ENCODE peak calls at places on chromosomes 1 and 21, in four cellular contexts. P is HCT116, J is MM.1S, G is SK-N-SH. B is an unnamed sample.

GRCh38 chr1:184033711-184034167 is 3.8 kb downstream of the COLGALT2 start:
- DNase-seq in P (no peak), J (no peak), G (no peak), B (peak; percentile 67)

GRCh38 chr1:112998592-112999235 is 42.7 kb upstream of the SLC16A1 start:
- DNase-seq in P (no peak), J (no peak), G (peak; percentile 21), B (peak; percentile 87)

GRCh38 chr1:29736582-29737188 is 500.4 kb downstream of the PTPRU start:
- DNase-seq in P (no peak), J (peak; percentile 31), G (no peak), B (peak; percentile 72)

GRCh38 chr1:156337888-156338179 is 258 bp downstream of the CCT3 start:
- DNase-seq in P (no peak), J (no peak), G (no peak), B (no peak)

GRCh38 chr1:103265551-103265950 is 157.2 kb upstream of the COL11A1 start:
- DNase-seq in P (no peak), J (no peak), G (no peak), B (peak; percentile 27)

GRCh38 chr1:68140536-68140935 is 90.1 kb upstream of the DIRAS3 start:
- DNase-seq in P (no peak), J (no peak), G (no peak), B (peak; percentile 6)

GRCh38 chr1:73537400-73537799 is 660.6 kb downstream of the LRRIQ3 start:
- DNase-seq in P (no peak), J (no peak), G (peak; percentile 1), B (no peak)

GRCh38 chr21:46557919-46558392 is 46.9 kb downstream of the S100B start:
- DNase-seq in P (no peak), J (no peak), G (no peak), B (no peak)

GRCh38 chr1:212479188-212479587 is 46.5 kb downstream of the NENF start:
- DNase-seq in P (no peak), J (no peak), G (no peak), B (peak; percentile 9)

GRCh38 chr1:214401666-214402065 is 120.7 kb downstream of the SMYD2 start:
- DNase-seq in P (no peak), J (no peak), G (no peak), B (no peak)

GRCh38 chr1:230858236-230858820 is 10.0 kb downstream of the C1orf198 start:
- DNase-seq in P (no peak), J (no peak), G (no peak), B (no peak)

GRCh38 chr1:6959491-6959890 is 174.2 kb downstream of the CAMTA1 start:
- DNase-seq in P (no peak), J (no peak), G (no peak), B (no peak)

GRCh38 chr1:158022554-158023278 is 29.3 kb downstream of the KIRREL1 start:
- DNase-seq in P (no peak), J (no peak), G (no peak), B (no peak)

GRCh38 chr1:31984419-31985347 is 29.0 kb upstream of the KHDRBS1 start:
- DNase-seq in P (no peak), J (peak; percentile 43), G (no peak), B (peak; percentile 78)

GRCh38 chr1:108114026-108114599 is 86.0 kb downstream of the SLC25A24 start:
- DNase-seq in P (no peak), J (no peak), G (no peak), B (no peak)

GRCh38 chr1:108108119-108108518 is 92.0 kb downstream of the SLC25A24 start:
- DNase-seq in P (no peak), J (no peak), G (no peak), B (no peak)

GRCh38 chr1:108109295-108109973 is 90.7 kb downstream of the SLC25A24 start:
- DNase-seq in P (no peak), J (no peak), G (no peak), B (no peak)

GRCh38 chr1:108117908-108118902 is 81.9 kb downstream of the SLC25A24 start:
- DNase-seq in P (no peak), J (no peak), G (peak; percentile 50), B (peak; percentile 82)

GRCh38 chr1:108113496-108113895 is 86.6 kb downstream of the SLC25A24 start:
- DNase-seq in P (no peak), J (no peak), G (no peak), B (peak; percentile 51)
- H3K9me2 ChIP-seq in P (no peaks in the 10 kb centered on the region), J (no peaks in the 10 kb centered on the region), G (no peaks in the 10 kb centered on the region), B (no peaks in the 10 kb centered on the region)

DNA sequence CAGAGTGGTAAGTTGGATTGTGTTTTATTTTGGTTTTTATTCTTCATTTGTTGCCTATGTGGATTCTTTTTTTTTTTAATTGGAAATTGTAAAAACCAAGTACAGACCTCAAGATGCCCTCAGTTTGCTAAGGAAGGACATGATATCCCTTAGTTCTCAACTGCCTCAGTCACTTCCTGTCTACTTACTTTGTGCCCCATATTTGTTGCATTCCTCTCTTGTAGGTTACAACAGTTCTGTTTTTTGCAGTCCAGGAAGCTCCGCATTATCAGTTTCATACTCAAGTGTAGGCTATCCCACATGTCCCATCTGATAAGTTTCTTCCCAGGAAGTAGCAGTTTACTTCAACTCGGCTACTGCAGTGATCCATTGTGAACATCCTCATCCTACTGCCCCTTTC is 82.0 kb downstream of the RPAP2 start:
- DNase-seq in P (no peak), J (no peak), G (no peak), B (no peak)
- H3K4me1 ChIP-seq in P (no peaks in the 10 kb centered on the region), J (no peaks in the 10 kb centered on the region), G (no peaks in the 10 kb centered on the region), B (no peaks in the 10 kb centered on the region)

GRCh38 chr1:244789276-244789580 is 46.2 kb upstream of the COX20 start:
- DNase-seq in P (no peak), J (no peak), G (no peak), B (no peak)
- H3K9ac ChIP-seq in P (no peak overlapping the region), J (no peak overlapping the region), G (no peak overlapping the region), B (no peak overlapping the region)

DNA sequence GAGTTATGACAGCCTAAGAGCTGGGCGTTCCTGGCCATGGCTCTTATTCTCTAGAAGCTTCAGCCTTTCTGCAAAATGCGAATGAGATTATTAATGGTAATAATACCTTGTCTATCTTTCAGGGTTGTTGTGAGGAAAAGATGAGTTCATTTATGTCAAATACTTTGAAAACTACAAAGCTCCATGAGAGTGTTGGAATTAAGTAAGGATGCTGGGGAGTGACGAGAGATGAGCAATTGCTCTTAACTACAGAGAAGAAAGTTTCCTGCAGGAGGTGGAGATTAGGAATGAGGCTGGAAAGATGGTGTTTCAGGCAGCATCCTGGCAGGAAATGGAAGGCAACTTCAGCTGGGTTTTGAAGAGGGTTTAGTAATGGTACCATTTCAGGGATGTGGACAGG is 124.2 kb downstream of the CACNA1E start:
- DNase-seq in P (no peak), J (no peak), G (no peak), B (no peak)
- H3K9me2 ChIP-seq in P (no peaks in the 10 kb centered on the region), J (no peaks in the 10 kb centered on the region), G (no peaks in the 10 kb centered on the region), B (no peaks in the 10 kb centered on the region)

GRCh38 chr1:27562021-27562420 is 41.9 kb downstream of the AHDC1 start:
- DNase-seq in P (no peak), J (no peak), G (peak; percentile 73), B (no peak)

GRCh38 chr1:27562483-27563406 is 41.2 kb downstream of the AHDC1 start:
- DNase-seq in P (no peak), J (no peak), G (no peak), B (no peak)

GRCh38 chr1:27559466-27560030 is 44.4 kb downstream of the AHDC1 start:
- DNase-seq in P (no peak), J (no peak), G (peak; percentile 65), B (no peak)

GRCh38 chr1:27560271-27561125 is 43.4 kb downstream of the AHDC1 start:
- DNase-seq in P (no peak), J (no peak), G (peak; percentile 56), B (no peak)

DNA sequence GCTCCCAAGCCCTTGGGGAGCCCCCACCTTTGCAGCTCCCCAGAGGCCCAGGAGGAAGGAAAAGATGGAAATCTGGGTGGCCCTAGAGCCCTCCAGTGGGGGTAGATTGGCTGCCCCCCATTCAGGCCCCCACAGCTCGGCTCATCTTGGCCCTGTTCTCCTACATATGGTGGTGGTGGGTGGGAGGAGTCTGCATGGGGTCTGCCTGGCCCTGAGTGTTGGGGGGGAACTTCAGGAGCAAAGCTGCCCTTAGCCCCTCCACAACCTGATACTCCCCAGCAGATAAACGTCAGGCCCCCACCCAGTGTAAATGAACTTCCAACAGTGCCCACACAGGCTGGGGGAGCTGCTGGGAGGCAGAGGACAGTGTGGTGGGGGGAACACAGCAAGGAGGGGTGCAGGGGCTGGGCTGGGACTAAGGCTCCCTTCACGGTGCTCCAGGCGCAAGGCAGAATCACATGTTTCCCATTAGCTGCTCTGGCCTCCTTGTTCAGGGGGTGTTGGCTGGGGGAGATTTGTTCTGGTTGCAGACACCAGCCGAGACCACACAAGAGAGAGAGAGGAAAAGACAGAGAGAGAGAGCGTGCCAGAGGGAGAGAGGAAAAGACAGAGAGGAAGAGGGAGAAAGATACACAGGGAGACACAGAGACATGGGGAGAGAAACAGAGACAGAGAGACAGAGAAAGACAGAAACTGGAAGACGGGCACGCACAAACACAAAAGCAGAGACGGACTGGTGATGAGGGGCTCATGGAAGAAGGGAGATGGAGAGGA is 42.6 kb downstream of the AHDC1 start:
- DNase-seq in P (no peak), J (no peak), G (peak; percentile 86), B (no peak)
- H3K4me1 ChIP-seq in P (peaks cover 45% of the 10 kb centered on the region), J (peaks cover 11% of the 10 kb centered on the region), G (peaks cover 70% of the 10 kb centered on the region), B (peaks cover 39% of the 10 kb centered on the region)

GRCh38 chr1:243849089-243850012 is 692 bp downstream of the AKT3 start:
- DNase-seq in P (no peak), J (peak; percentile 11), G (peak; percentile 79), B (peak; percentile 86)

GRCh38 chr1:243850368-243851128 is 505 bp upstream of the AKT3 start:
- DNase-seq in P (no peak), J (peak; percentile 83), G (peak; percentile 91), B (peak; percentile 94)

GRCh38 chr1:243850013-243850367 is at the start of gene AKT3:
- DNase-seq in P (no peak), J (no peak), G (peak; percentile 83), B (no peak)

GRCh38 chr1:243851765-243852164 is 1.7 kb upstream of the AKT3 start:
- DNase-seq in P (no peak), J (no peak), G (no peak), B (no peak)

GRCh38 chr1:243851129-243851756 is 1.2 kb upstream of the AKT3 start:
- DNase-seq in P (no peak), J (no peak), G (no peak), B (no peak)
- H3K9ac ChIP-seq in P (no peak overlapping the region), J (peak overlapping the region; percentile 83), G (peak overlapping the region; percentile 96), B (peak overlapping the region; percentile 91)

DNA sequence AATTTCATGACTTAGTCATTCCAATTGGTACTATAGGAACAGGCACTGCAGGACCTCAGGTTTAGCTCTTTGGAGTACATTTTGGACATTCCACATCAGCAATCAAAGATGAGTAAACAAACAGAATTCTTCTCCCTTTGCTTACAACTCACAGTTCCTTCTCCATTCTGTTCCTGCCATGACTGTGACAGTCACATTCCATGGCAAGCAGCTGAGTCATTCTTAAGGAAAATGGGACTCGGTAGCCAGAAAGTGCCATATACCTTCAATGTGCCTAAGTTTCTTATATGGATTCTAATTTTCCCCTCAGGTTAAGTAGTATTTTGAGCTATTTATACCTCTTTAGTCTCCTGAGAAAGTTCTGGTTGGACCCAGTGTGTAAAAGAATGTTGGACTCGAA is 25.6 kb downstream of the CRCT1 start:
- DNase-seq in P (no peak), J (no peak), G (no peak), B (no peak)
- H3K9me2 ChIP-seq in P (no peaks in the 10 kb centered on the region), J (no peaks in the 10 kb centered on the region), G (no peaks in the 10 kb centered on the region), B (no peaks in the 10 kb centered on the region)